ENCODE peak calls at places on chromosomes 7 and 10, in nine cellular contexts. E, L, R, N, Q, D, Z, X and U are unnamed samples. For H3K4me1 and H3K9me3, the result is how much of the 10 kb centered on the place peaks cover.

GRCh38 chr10:131199646-131200045 is 111.9 kb downstream of the TCERG1L start:
- DNase-seq in Q (no peak), L (no peak), R (peak), E (no peak), D (no peak), X (no peak), N (no peak), Z (no peak), U (no peak)

GRCh38 chr10:77686096-77686495 is 48.5 kb upstream of the KCNMA1 start:
- DNase-seq in Q (no peak), L (no peak), D (no peak), Z (no peak), N (no peak), R (peak), X (no peak), E (no peak), U (no peak)

GRCh38 chr10:60644436-60645130 is 133.7 kb upstream of the CDK1 start:
- DNase-seq in Z (no peak), N (no peak), R (no peak), D (no peak), L (no peak), E (no peak), X (no peak), Q (no peak), U (no peak)

GRCh38 chr7:74587435-74588126 is 69.9 kb upstream of the GTF2I start:
- DNase-seq in E (peak), L (peak), Q (peak), Z (no peak), X (peak), N (peak), R (peak), D (no peak), U (no peak)

GRCh38 chr7:77553123-77553522 is 16.0 kb downstream of the PTPN12 start:
- DNase-seq in E (no peak), X (no peak), Z (no peak), D (no peak), N (no peak), Q (no peak), R (no peak), L (no peak), U (no peak)

GRCh38 chr10:48535416-48536225 is 69.3 kb downstream of the ARHGAP22 start:
- DNase-seq in D (no peak), L (no peak), X (no peak), Q (no peak), E (no peak), R (peak), N (no peak), Z (no peak), U (no peak)

GRCh38 chr7:130112662-130113425 is 42.5 kb downstream of the KLHDC10 start:
- DNase-seq in Q (no peak), N (no peak), R (no peak), X (no peak), L (no peak), D (no peak), Z (no peak), E (no peak), U (no peak)

GRCh38 chr10:95391570-95392249 is 100.9 kb upstream of the PDLIM1 start:
- DNase-seq in L (no peak), D (no peak), X (peak), N (no peak), R (peak), Q (peak), Z (peak), E (no peak), U (peak)

GRCh38 chr10:11134411-11134810 is 116.7 kb downstream of the CELF2 start:
- DNase-seq in D (no peak), Z (no peak), Q (no peak), R (no peak), E (no peak), L (no peak), X (no peak), N (no peak), U (no peak)

GRCh38 chr10:114048472-114048871 is 4.8 kb downstream of the ADRB1 start:
- DNase-seq in L (no peak), Z (no peak), Q (no peak), N (no peak), D (no peak), E (no peak), X (no peak), R (no peak), U (no peak)

GRCh38 chr7:121198502-121198901 is 130.3 kb upstream of the WNT16 start:
- DNase-seq in N (no peak), Z (no peak), L (peak), R (no peak), X (no peak), D (no peak), Q (no peak), E (no peak), U (no peak)
- H3K4me1 ChIP-seq in N (under half), Z (under half), L (under half), R (under half), X (under half), D (under half), Q (under half), E (under half), U (under half)

GRCh38 chr10:62050627-62050924 is 149.1 kb downstream of the ARID5B start:
- DNase-seq in D (no peak), Q (no peak), E (no peak), N (no peak), L (no peak), R (no peak), Z (no peak), X (no peak), U (no peak)

GRCh38 chr10:62053860-62054259 is 152.4 kb downstream of the ARID5B start:
- DNase-seq in Q (no peak), X (no peak), R (no peak), L (no peak), N (no peak), E (no peak), Z (peak), D (no peak), U (no peak)

GRCh38 chr10:62050941-62051433 is 149.5 kb downstream of the ARID5B start:
- DNase-seq in Z (peak), E (peak), Q (peak), R (no peak), N (peak), L (peak), D (peak), X (peak), U (no peak)

GRCh38 chr10:62054408-62054807 is 152.9 kb downstream of the ARID5B start:
- DNase-seq in Z (peak), E (no peak), L (no peak), N (no peak), D (no peak), X (no peak), R (no peak), Q (no peak), U (no peak)

GRCh38 chr10:62052276-62052675 is 150.8 kb downstream of the ARID5B start:
- DNase-seq in Z (no peak), Q (no peak), R (no peak), X (no peak), E (no peak), L (no peak), D (no peak), N (no peak), U (no peak)
- H3K4me3 ChIP-seq in Z (peak), Q (no peak), R (no peak), X (peak), E (no peak), L (no peak), D (peak), N (no peak), U (no peak)

GRCh38 chr7:71414490-71414889 is 282.5 kb downstream of the GALNT17 start:
- DNase-seq in N (no peak), D (no peak), R (peak), E (no peak), Z (no peak), X (no peak), L (no peak), Q (no peak), U (peak)
- H3K9me3 ChIP-seq in N (under half), D (under half), R (under half), E (under half), Z (under half), X (under half), L (under half), Q (under half), U (under half)

GRCh38 chr10:102648269-102648888 is 4.1 kb downstream of the TRIM8 start:
- DNase-seq in L (no peak), E (no peak), D (no peak), Q (no peak), X (no peak), Z (no peak), R (no peak), N (no peak), U (no peak)

GRCh38 chr10:102648889-102649752 is 4.8 kb downstream of the TRIM8 start:
- DNase-seq in X (no peak), R (no peak), L (no peak), Z (peak), Q (no peak), E (no peak), D (no peak), N (no peak), U (no peak)

GRCh38 chr10:102651455-102652169 is 7.3 kb downstream of the TRIM8 start:
- DNase-seq in N (no peak), R (no peak), Z (no peak), L (no peak), X (no peak), D (no peak), E (no peak), Q (no peak), U (no peak)

GRCh38 chr10:102650655-102651454 is 6.6 kb downstream of the TRIM8 start:
- DNase-seq in N (no peak), E (no peak), L (no peak), D (no peak), R (no peak), Z (no peak), Q (no peak), X (no peak), U (no peak)

DNA sequence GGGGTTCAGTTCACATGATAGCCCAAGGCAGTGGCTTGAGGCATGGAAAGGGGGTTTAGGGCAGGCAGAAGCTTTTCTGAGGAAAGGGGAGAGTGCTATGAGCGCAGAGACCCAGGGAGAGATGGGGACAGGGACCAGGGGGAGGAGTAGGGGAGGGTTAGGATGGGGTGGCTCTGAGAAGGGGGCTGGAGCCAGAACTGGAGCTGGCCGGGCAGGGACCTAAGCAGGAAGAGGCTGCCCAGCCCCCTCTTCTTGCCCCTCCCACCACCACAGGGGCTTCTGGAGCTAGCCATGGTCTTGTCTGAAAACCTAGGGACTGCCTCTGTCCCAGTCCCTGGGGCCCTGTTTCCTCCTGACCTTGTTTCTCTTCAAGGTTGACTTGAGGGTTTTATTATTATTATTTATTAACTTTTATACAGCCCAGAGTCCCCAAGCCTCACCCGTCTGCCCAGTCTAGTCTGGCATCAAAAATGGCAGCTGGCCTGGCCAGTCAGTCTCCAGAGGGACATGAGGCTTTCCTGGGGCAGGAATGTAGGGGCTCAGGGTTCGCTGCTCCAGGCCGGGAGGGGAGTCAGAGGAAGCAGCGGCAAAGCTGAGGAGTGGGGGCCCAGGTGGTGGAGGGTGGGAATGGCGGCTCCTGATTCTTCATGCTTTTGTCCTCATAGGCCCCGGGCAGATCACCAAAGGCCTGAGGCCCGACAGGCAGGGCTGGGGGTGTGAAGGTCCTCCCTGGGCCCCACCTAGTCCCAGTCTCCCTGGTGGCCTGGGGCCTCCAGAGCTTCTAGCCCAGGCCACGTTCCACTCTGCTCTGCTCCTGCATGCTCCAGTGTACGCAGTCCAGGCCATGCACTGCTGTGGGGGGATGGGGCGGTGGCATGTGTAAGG is 5.7 kb downstream of the TRIM8 start:
- DNase-seq in Z (no peak), D (no peak), L (no peak), X (no peak), E (no peak), Q (no peak), R (no peak), N (no peak), U (no peak)
- H3K4me1 ChIP-seq in Z (half or more), D (half or more), L (half or more), X (half or more), E (under half), Q (half or more), R (under half), N (under half), U (under half)

DNA sequence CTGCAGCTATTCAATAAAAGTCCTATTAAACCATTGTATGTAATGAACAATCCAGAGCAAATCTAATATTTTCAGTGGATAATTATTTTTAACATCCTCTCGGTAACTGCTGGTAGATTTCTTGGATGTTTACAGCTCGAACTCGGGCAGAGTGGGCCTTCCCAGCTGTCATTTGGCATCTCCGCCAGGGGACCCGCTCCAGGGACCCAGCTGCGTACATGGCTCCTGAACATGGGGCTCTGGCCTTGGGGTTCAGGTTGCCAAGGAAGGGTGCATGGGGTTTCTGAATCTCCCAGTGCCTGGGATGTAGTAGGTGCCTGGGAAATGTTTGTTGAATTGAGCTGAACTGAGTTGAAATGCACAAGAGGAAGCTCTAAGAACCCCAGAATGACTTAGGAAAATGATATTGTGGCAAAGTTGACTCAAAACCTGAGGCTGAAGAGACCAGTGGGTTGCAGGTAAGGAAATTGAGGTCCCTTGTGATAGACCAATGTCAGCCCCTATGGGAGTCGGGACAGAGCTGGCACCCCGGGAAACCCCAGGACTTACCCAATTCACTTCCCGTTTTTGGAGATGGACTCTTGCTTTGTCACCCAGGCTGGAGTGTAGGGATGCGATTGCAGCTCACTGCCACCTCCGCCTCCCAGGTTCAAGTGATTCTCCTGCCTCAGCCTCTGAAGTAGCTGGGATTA is 228.4 kb downstream of the CUX1 start:
- DNase-seq in N (no peak), R (no peak), L (no peak), Q (no peak), D (no peak), X (no peak), E (no peak), Z (no peak), U (no peak)
- H3K4me3 ChIP-seq in N (no peak), R (no peak), L (no peak), Q (no peak), D (no peak), X (peak), E (no peak), Z (no peak), U (peak)

GRCh38 chr10:133614830-133615580 is 11.6 kb downstream of the FRG2B start:
- DNase-seq in N (no peak), Z (no peak), Q (no peak), X (no peak), L (peak), R (no peak), E (no peak), D (no peak), U (no peak)
- H3K9me3 ChIP-seq in N (under half), Z (under half), Q (under half), X (under half), L (under half), R (under half), E (under half), D (under half), U (under half)

GRCh38 chr7:149816794-149817193 is 21.4 kb upstream of the ZNF862 start:
- DNase-seq in L (no peak), D (no peak), Q (no peak), N (no peak), E (no peak), R (no peak), X (no peak), Z (no peak), U (no peak)
- H3K4me1 ChIP-seq in L (under half), D (under half), Q (under half), N (under half), E (under half), R (under half), X (under half), Z (under half), U (under half)

GRCh38 chr7:105880571-105881330 is 4.4 kb upstream of the ATXN7L1 start:
- DNase-seq in N (no peak), Z (no peak), X (peak), L (peak), D (no peak), R (peak), E (no peak), Q (no peak), U (no peak)
- H3K4me3 ChIP-seq in N (no peak), Z (peak), X (no peak), L (no peak), D (no peak), R (no peak), E (no peak), Q (no peak), U (no peak)

DNA sequence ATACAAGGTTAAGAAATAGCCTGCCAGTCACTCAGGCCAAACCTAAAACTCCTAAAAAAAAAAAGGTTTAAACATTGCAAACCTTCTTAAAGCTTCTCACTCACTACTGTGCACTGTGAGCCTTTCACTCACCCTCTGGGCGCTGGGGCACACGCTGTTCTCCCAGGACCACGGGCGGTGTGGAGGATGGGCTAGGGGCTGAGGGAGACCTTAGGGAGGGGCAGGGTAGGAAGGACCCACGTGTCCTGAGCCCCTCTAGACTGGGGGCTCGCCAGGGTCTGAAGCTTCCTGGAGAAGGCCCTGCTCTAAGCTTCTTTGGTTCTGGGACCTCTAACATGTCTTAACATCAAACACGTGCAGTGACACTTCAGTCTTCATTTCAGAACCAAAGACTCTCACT is 569.8 kb downstream of the DNAJB6 start:
- DNase-seq in X (no peak), L (no peak), N (no peak), D (no peak), Z (no peak), E (no peak), Q (no peak), R (no peak), U (no peak)
- H3K9me3 ChIP-seq in X (under half), L (under half), N (under half), D (under half), Z (under half), E (under half), Q (under half), R (half or more), U (under half)